ENCODE peak calls at places on chromosomes 4 and X, in nine cellular contexts. M is esophagus muscularis mucosa, I is left lung, X is testis, K is pancreas, H is tibial artery, R is heart right ventricle, Q is body of pancreas, E is prostate gland. G is an unnamed sample. For H3K9me3, the result is how much of the 10 kb centered on the place peaks cover.

GRCh38 chr4:16227462-16227868 is 1.2 kb upstream of the TAPT1 start:
- DNase-seq in R (peak), K (peak), Q (peak), M (no peak), I (peak), E (no peak), H (peak), X (peak), G (peak)

GRCh38 chrX:72117636-72118215 is 14.0 kb downstream of the RTL5 start:
- DNase-seq in M (no peak), Q (no peak), R (no peak), K (no peak), I (no peak), H (no peak), E (no peak), X (no peak), G (no peak)

GRCh38 chrX:83759872-83760271 is 101.1 kb upstream of the CYLC1 start:
- DNase-seq in R (no peak), K (no peak), Q (no peak), E (no peak), I (no peak), M (no peak), X (no peak), H (no peak), G (no peak)

GRCh38 chrX:26409636-26410035 is 193.7 kb downstream of the MAGEB5 start:
- DNase-seq in K (no peak), H (no peak), M (no peak), X (no peak), Q (peak), R (no peak), E (no peak), I (no peak), G (no peak)

GRCh38 chr4:126448093-126448820 is 1133.5 kb downstream of the FAT4 start:
- DNase-seq in K (no peak), E (no peak), R (no peak), Q (no peak), M (no peak), I (no peak), X (no peak), H (no peak), G (no peak)

GRCh38 chr4:185305979-185306442 is 89.7 kb downstream of the LRP2BP start:
- DNase-seq in K (no peak), I (no peak), X (no peak), R (no peak), E (no peak), Q (no peak), H (no peak), M (no peak), G (no peak)

GRCh38 chr4:25253072-25253447 is 19.2 kb downstream of the PI4K2B start:
- DNase-seq in H (no peak), R (no peak), K (no peak), X (no peak), E (no peak), M (no peak), I (no peak), Q (no peak), G (no peak)

GRCh38 chrX:68937581-68937980 is 108.8 kb downstream of the EFNB1 start:
- DNase-seq in X (no peak), R (no peak), Q (no peak), M (no peak), H (no peak), I (no peak), K (no peak), E (no peak), G (no peak)

GRCh38 chr4:67366341-67366861 is 178.9 kb downstream of the CENPC start:
- DNase-seq in I (no peak), X (no peak), M (no peak), Q (no peak), R (no peak), E (no peak), K (no peak), H (no peak), G (no peak)

GRCh38 chr4:163988921-163989320 is 494.4 kb downstream of the TMA16 start:
- DNase-seq in E (no peak), I (no peak), H (no peak), X (no peak), R (no peak), K (no peak), M (no peak), Q (no peak), G (no peak)

GRCh38 chrX:3678287-3678686 is 35.2 kb downstream of the PRKX start:
- DNase-seq in I (no peak), Q (no peak), E (no peak), R (no peak), X (no peak), K (no peak), M (no peak), H (no peak), G (no peak)

GRCh38 chrX:20418379-20418778 is 151.7 kb upstream of the RPS6KA3 start:
- DNase-seq in M (no peak), X (no peak), H (no peak), E (no peak), I (no peak), Q (no peak), K (no peak), R (no peak), G (no peak)

GRCh38 chr4:156193800-156194199 is 240.1 kb upstream of the CTSO start:
- DNase-seq in X (no peak), K (no peak), E (no peak), Q (peak), H (no peak), M (no peak), R (no peak), I (no peak), G (no peak)

GRCh38 chr4:53365121-53365485 is 758 bp downstream of the SCFD2 start:
- DNase-seq in Q (peak), K (no peak), H (no peak), E (no peak), M (no peak), R (no peak), I (no peak), X (no peak), G (no peak)

GRCh38 chrX:85084770-85085393 is 81.2 kb downstream of the APOOL start:
- DNase-seq in X (peak), K (no peak), M (no peak), E (no peak), Q (peak), H (no peak), R (no peak), I (no peak), G (no peak)

GRCh38 chrX:17473021-17473420 is 98.0 kb downstream of the NHS start:
- DNase-seq in E (no peak), H (no peak), X (no peak), M (no peak), K (no peak), Q (no peak), I (no peak), R (no peak), G (no peak)

GRCh38 chr4:115119804-115120352 is 6.5 kb upstream of the NDST4 start:
- DNase-seq in Q (no peak), E (no peak), R (no peak), H (no peak), M (no peak), X (no peak), I (no peak), K (no peak), G (no peak)

GRCh38 chr4:150389896-150390530 is 191.9 kb upstream of the MAB21L2 start:
- DNase-seq in Q (no peak), H (no peak), E (no peak), K (no peak), X (no peak), M (no peak), I (no peak), R (no peak), G (no peak)

GRCh38 chr4:101944649-101945048 is 154.1 kb downstream of the BANK1 start:
- DNase-seq in R (no peak), H (no peak), I (no peak), M (no peak), Q (no peak), E (no peak), X (no peak), K (no peak), G (no peak)

GRCh38 chr4:1293981-1294380 is 4.3 kb downstream of the MAEA start:
- DNase-seq in E (no peak), I (no peak), X (peak), R (peak), K (peak), M (no peak), Q (peak), H (peak), G (peak)

GRCh38 chr4:76002176-76002575 is 5.1 kb downstream of the CXCL9 start:
- DNase-seq in K (no peak), H (no peak), M (peak), E (no peak), R (no peak), Q (no peak), X (no peak), I (no peak), G (no peak)

GRCh38 chr4:2484993-2485392 is 16.1 kb downstream of the RNF4 start:
- DNase-seq in H (peak), R (peak), E (peak), Q (peak), I (peak), X (peak), M (peak), K (no peak), G (no peak)

GRCh38 chr4:78654809-78655208 is 103.2 kb downstream of the ANXA3 start:
- DNase-seq in E (no peak), X (no peak), K (no peak), R (no peak), M (no peak), H (no peak), Q (no peak), I (no peak), G (no peak)
- H3K27ac ChIP-seq in E (no peak), X (no peak), K (no peak), R (peak), M (no peak), H (no peak), Q (no peak), I (no peak), G (no peak)

DNA sequence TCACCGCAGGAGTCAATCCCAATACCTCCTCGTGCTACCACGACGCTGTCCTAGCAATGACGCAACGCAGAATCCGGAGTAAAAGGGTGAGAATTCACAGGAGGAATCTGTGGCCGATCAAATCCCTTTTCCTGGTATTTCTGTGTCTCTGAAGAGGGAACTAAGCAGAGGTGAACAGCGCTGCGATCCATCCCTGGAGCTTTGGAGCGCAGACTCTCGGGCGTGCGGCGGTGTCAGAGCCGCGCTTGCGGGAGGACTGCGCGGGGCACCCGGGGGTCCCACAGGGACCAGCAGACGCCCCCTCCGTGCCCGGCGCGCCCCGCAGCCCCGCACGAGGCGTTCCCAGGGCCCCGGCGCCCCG is 17.2 kb upstream of the ZNF718 start:
- DNase-seq in E (no peak), X (no peak), R (no peak), M (no peak), K (no peak), H (no peak), I (no peak), Q (no peak), G (no peak)
- H3K9me3 ChIP-seq in E (under half), X (under half), R (under half), M (under half), K (under half), H (under half), I (half or more), Q (under half), G (under half)

DNA sequence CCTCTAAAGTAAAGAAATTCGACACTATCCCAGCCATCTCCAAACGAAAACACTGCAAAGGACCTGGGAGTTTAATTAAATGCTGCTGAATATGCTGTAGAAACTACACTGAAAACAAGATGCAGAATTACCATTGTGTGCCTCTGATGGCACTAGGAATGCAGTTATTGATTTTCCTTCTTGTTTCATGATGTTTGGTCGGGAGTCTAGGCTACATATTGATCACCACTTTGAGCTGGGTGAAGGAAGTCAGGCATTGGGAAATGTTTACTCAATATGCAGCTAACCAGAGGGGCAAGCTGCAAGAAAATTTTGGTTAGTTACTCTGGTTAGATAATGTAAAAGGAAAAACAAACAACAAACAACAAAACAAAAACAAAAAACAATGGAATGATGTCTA is 650.7 kb upstream of the GALNTL6 start:
- DNase-seq in M (no peak), E (no peak), I (no peak), Q (no peak), X (no peak), H (no peak), R (no peak), K (no peak), G (no peak)
- TF ChIP-seq CTCF in M (no peak), E (no peak), I (no peak), Q (no peak), X (no peak), H (no peak), R (no peak), K (no peak), G (no peak)

GRCh38 chr4:171813195-171813955 is at the start of gene GALNTL6:
- DNase-seq in M (no peak), Q (no peak), E (no peak), K (peak), I (peak), R (peak), X (peak), H (no peak), G (no peak)
- H3K27ac ChIP-seq in M (no peak), Q (no peak), E (no peak), K (no peak), I (no peak), R (no peak), X (no peak), H (no peak), G (no peak)

GRCh38 chrX:64338296-64338695 is 57.0 kb downstream of the MTMR8 start:
- DNase-seq in X (no peak), K (no peak), H (no peak), I (no peak), E (no peak), Q (no peak), M (no peak), R (no peak), G (no peak)
- H3K9me3 ChIP-seq in X (under half), K (under half), H (under half), I (under half), E (under half), Q (under half), M (under half), R (under half), G (under half)

GRCh38 chr4:167290684-167291083 is 56.4 kb upstream of the SPOCK3 start:
- DNase-seq in I (no peak), R (no peak), Q (no peak), X (no peak), K (no peak), H (no peak), E (no peak), M (no peak), G (no peak)
- TF ChIP-seq CTCF in I (peak), R (no peak), Q (peak), X (no peak), K (no peak), H (no peak), E (peak), M (no peak), G (no peak)

GRCh38 chr4:6781561-6781960 is 966 bp upstream of the KIAA0232 start:
- DNase-seq in H (no peak), R (no peak), X (no peak), E (no peak), M (no peak), K (no peak), Q (no peak), I (no peak), G (no peak)
- H3K27ac ChIP-seq in H (peak), R (peak), X (no peak), E (peak), M (peak), K (peak), Q (peak), I (peak), G (no peak)

G was measured in ovary.